ENCODE peak calls at places on chromosomes 11 and 22, in eight cellular contexts. O is T-helper 17 cell; A is activated naive CD4-positive, alpha-beta T cell treated with anti-CD3 and anti-CD28 coated beads for 36 hours; I is IMR-90; G is CD8-positive, alpha-beta T cell; Y is NCI-H1417 treated with DMSO at 0.1 percent for 48 hours; N is adrenal gland; S is left cardiac atrium. F is an unnamed sample.

GRCh38 chr11:109845437-109845836 is 247.8 kb upstream of the ZC3H12C start:
- DNase-seq in O (no peak), A (no peak), I (no peak), G (no peak), Y (no peak), N (peak), S (no peak), F (no peak)

GRCh38 chr11:20493340-20493739 is 105.8 kb downstream of the PRMT3 start:
- DNase-seq in O (no peak), A (no peak), I (no peak), G (no peak), Y (no peak), N (no peak), S (no peak), F (no peak)

GRCh38 chr11:121385693-121386092 is 66.4 kb upstream of the SORL1 start:
- DNase-seq in O (no peak), A (no peak), I (no peak), G (no peak), Y (no peak), N (no peak), S (no peak), F (no peak)

GRCh38 chr11:19793356-19793755 is 80.7 kb downstream of the NAV2 start:
- DNase-seq in O (no peak), A (no peak), I (no peak), G (no peak), Y (no peak), N (no peak), S (no peak), F (no peak)

GRCh38 chr11:64362339-64362738 is 3.4 kb downstream of the RPS6KA4 start:
- DNase-seq in O (no peak), A (no peak), I (no peak), G (no peak), Y (no peak), N (no peak), S (no peak), F (no peak)

GRCh38 chr11:11641581-11641980 is 19.8 kb upstream of the GALNT18 start:
- DNase-seq in O (no peak), A (no peak), I (no peak), G (no peak), Y (no peak), N (no peak), S (no peak), F (no peak)

GRCh38 chr11:86052697-86053641 is 15.9 kb downstream of the PICALM start:
- DNase-seq in O (no peak), A (no peak), I (no peak), G (no peak), Y (no peak), N (no peak), S (no peak), F (no peak)

GRCh38 chr22:38411016-38411415 is 44.0 kb downstream of the KCNJ4 start:
- DNase-seq in O (no peak), A (no peak), I (no peak), G (peak), Y (no peak), N (no peak), S (no peak), F (no peak)

GRCh38 chr11:75351541-75352416 is at the start of gene ARRB1:
- DNase-seq in O (peak), A (peak), I (no peak), G (peak), Y (no peak), N (peak), S (peak), F (peak)

F was measured in activated T-helper 9 cell treated with anti-CD3 and anti-CD28 coated beads, Interleukin-2, amount 50 U/mL, for 16 hours.